ENCODE peak calls at places on chromosomes 1 and 21, in seven cellular contexts. I is RWPE1, A is heart left ventricle, S is body of pancreas, G is A549, T is MCF 10A, F is brain microvascular endothelial cell. L is an unnamed sample.

GRCh38 chr1:169707917-169708604 is 3.4 kb downstream of the SELL start:
- DNase-seq in A (no peak), G (no peak), F (no peak), S (no peak), I (no peak), T (no peak), L (no peak)

GRCh38 chr1:160681067-160681890 is 30.3 kb downstream of the CD48 start:
- DNase-seq in T (peak), G (peak), S (peak), A (peak), I (peak), F (peak), L (peak)

GRCh38 chr1:206461602-206462455 is 8.4 kb upstream of the IKBKE start:
- DNase-seq in S (peak), I (peak), G (peak), F (peak), A (peak), T (peak), L (peak)

GRCh38 chr1:247639381-247639981 is 34.1 kb downstream of the OR2G3 start:
- DNase-seq in F (no peak), A (peak), S (peak), G (no peak), T (no peak), I (peak), L (peak)

GRCh38 chr1:55039342-55040082 is at the start of gene PCSK9:
- DNase-seq in S (peak), F (no peak), G (peak), I (peak), T (no peak), A (no peak), L (peak)

GRCh38 chr1:64895500-64895899 is 70.8 kb downstream of the JAK1 start:
- DNase-seq in I (no peak), A (no peak), T (no peak), S (no peak), F (no peak), G (no peak), L (no peak)

GRCh38 chr1:201377611-201378092 is at the start of gene TNNT2:
- DNase-seq in I (no peak), A (peak), T (no peak), G (no peak), S (no peak), F (no peak), L (no peak)

GRCh38 chr1:32876341-32877210 is 5.9 kb upstream of the FNDC5 start:
- DNase-seq in F (peak), A (no peak), I (peak), S (peak), G (peak), T (peak), L (no peak)

GRCh38 chr1:119859647-119860046 is 36.7 kb downstream of the ADAM30 start:
- DNase-seq in I (peak), G (peak), T (peak), A (no peak), F (peak), S (no peak), L (no peak)

GRCh38 chr1:160779662-160780397 is 16.1 kb upstream of the LY9 start:
- DNase-seq in G (peak), S (peak), F (no peak), I (no peak), T (peak), A (no peak), L (no peak)

GRCh38 chr1:185672719-185673360 is 61.4 kb upstream of the HMCN1 start:
- DNase-seq in I (no peak), A (no peak), T (no peak), S (no peak), F (no peak), G (no peak), L (no peak)

GRCh38 chr1:89102055-89102454 is 23.9 kb downstream of the GBP2 start:
- DNase-seq in S (no peak), G (no peak), A (no peak), I (no peak), F (no peak), T (no peak), L (no peak)

GRCh38 chr1:36055706-36056105 is 28.2 kb upstream of the TEKT2 start:
- DNase-seq in G (no peak), T (no peak), S (no peak), I (no peak), F (no peak), A (no peak), L (no peak)

GRCh38 chr1:46735708-46736324 is 16.9 kb upstream of the EFCAB14 start:
- DNase-seq in S (peak), I (peak), T (peak), F (peak), A (no peak), G (peak), L (no peak)

GRCh38 chr1:199474738-199475137 is 552.8 kb upstream of the NR5A2 start:
- DNase-seq in A (no peak), F (no peak), S (no peak), T (no peak), G (no peak), I (no peak), L (no peak)

GRCh38 chr1:248696261-248696660 is 6.3 kb downstream of the OR14I1 start:
- DNase-seq in I (no peak), S (no peak), F (no peak), T (peak), G (peak), A (no peak), L (peak)

GRCh38 chr1:53306168-53306567 is 21.7 kb downstream of the LRP8 start:
- DNase-seq in G (no peak), I (no peak), A (no peak), S (no peak), T (no peak), F (no peak), L (no peak)

GRCh38 chr1:54813479-54814147 is 12.5 kb upstream of the TTC22 start:
- DNase-seq in I (no peak), A (no peak), S (no peak), T (no peak), F (no peak), G (no peak), L (peak)

GRCh38 chr21:25573409-25574206 is 33.7 kb downstream of the MRPL39 start:
- DNase-seq in T (peak), I (peak), F (peak), G (peak), A (no peak), S (no peak), L (no peak)

GRCh38 chr1:50275564-50275963 is 147.7 kb downstream of the DMRTA2 start:
- DNase-seq in A (no peak), S (no peak), I (no peak), G (no peak), F (no peak), T (no peak), L (no peak)

GRCh38 chr21:32007461-32007860 is 134.6 kb downstream of the HUNK start:
- DNase-seq in S (no peak), A (no peak), G (peak), I (no peak), F (peak), T (peak), L (no peak)

GRCh38 chr1:245859510-245860114 is 647.5 kb downstream of the SMYD3 start:
- DNase-seq in F (peak), I (peak), S (no peak), T (peak), G (peak), A (no peak), L (no peak)

GRCh38 chr1:19960621-19961020 is 18.8 kb downstream of the PLA2G2A start:
- DNase-seq in F (no peak), G (no peak), T (no peak), S (no peak), A (no peak), I (no peak), L (no peak)

GRCh38 chr1:25695991-25696330 is 79.4 kb downstream of the MAN1C1 start:
- DNase-seq in T (peak), G (peak), I (peak), F (peak), A (no peak), S (no peak), L (no peak)

GRCh38 chr1:38444770-38445442 is 398.3 kb upstream of the POU3F1 start:
- DNase-seq in S (no peak), F (no peak), I (no peak), G (no peak), T (no peak), A (no peak), L (no peak)

GRCh38 chr1:186194107-186194756 is 180.8 kb downstream of the TPR start:
- DNase-seq in I (no peak), T (no peak), A (no peak), S (no peak), G (no peak), F (no peak), L (no peak)

GRCh38 chr1:54252371-54252770 is 52.4 kb downstream of the MRPL37 start:
- DNase-seq in A (no peak), I (no peak), G (no peak), S (no peak), F (no peak), T (no peak), L (no peak)

GRCh38 chr1:160795951-160796383 is at the start of gene LY9:
- DNase-seq in F (no peak), I (no peak), S (no peak), A (no peak), T (no peak), G (no peak), L (no peak)

GRCh38 chr21:43684424-43684823 is 25.1 kb downstream of the RRP1B start:
- DNase-seq in T (no peak), S (no peak), F (no peak), I (no peak), G (no peak), A (no peak), L (no peak)

GRCh38 chr1:151508721-151509292 is 2.4 kb upstream of the CGN start:
- DNase-seq in S (no peak), G (peak), A (no peak), F (no peak), T (peak), I (no peak), L (no peak)

GRCh38 chr1:25871086-25871703 is 4.3 kb downstream of the PAQR7 start:
- DNase-seq in S (peak), I (peak), F (no peak), A (no peak), T (peak), G (no peak), L (no peak)

GRCh38 chr1:228798047-228798446 is 62.8 kb downstream of the RHOU start:
- DNase-seq in A (no peak), T (no peak), S (no peak), F (no peak), G (no peak), I (no peak), L (no peak)

GRCh38 chr21:45640888-45641479 is 2.5 kb upstream of the PCBP3 start:
- DNase-seq in I (peak), T (peak), S (no peak), A (peak), F (peak), G (peak), L (peak)

GRCh38 chr1:185681034-185681633 is 53.1 kb upstream of the HMCN1 start:
- DNase-seq in S (no peak), A (peak), G (peak), I (peak), F (peak), T (peak), L (no peak)

GRCh38 chr1:203036537-203036936 is 10.2 kb downstream of the PPFIA4 start:
- DNase-seq in F (no peak), A (no peak), G (no peak), T (no peak), I (no peak), S (no peak), L (no peak)

GRCh38 chr1:233912447-233912846 is 8.0 kb downstream of the SLC35F3 start:
- DNase-seq in S (no peak), T (no peak), A (no peak), F (no peak), I (no peak), G (no peak), L (no peak)

GRCh38 chr1:67274623-67275325 is 32.9 kb upstream of the IL12RB2 start:
- DNase-seq in S (no peak), F (no peak), I (no peak), A (no peak), G (no peak), T (no peak), L (no peak)

GRCh38 chr1:33527934-33528333 is 55.5 kb downstream of the ZSCAN20 start:
- DNase-seq in T (no peak), S (no peak), G (no peak), A (no peak), I (no peak), F (no peak), L (no peak)

GRCh38 chr1:235399661-235400060 is 32.4 kb downstream of the TBCE start:
- DNase-seq in F (no peak), S (no peak), G (no peak), A (no peak), I (no peak), T (no peak), L (no peak)

DNA sequence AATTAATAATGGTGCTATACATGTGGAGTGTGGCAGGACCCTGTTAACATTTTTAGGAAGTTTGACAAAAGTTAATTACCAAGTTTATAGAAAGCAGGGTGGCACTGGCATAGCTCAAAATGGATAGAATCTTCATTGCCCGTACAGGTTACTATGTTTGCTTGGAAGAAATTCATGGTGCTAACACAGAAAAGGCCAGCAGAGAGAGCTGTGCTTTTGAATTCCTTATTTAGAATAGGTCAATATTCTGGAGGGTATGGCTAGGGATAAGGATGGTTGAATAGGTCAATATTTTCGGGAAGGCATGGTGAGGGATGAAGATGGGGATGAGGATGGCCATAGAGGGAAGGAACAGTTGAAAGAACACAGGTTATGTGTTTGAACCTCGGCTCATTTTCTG is 345.1 kb downstream of the LMO4 start:
- DNase-seq in G (no peak), A (no peak), S (no peak), F (no peak), I (no peak), T (no peak), L (no peak)
- TF ChIP-seq CTCF in G (no peak), A (no peak), S (no peak), F (no peak), I (no peak), T (no peak), L (no peak)

GRCh38 chr1:118338991-118339390 is 154.0 kb upstream of the SPAG17 start:
- DNase-seq in F (no peak), S (no peak), I (no peak), T (no peak), G (no peak), A (no peak), L (peak)
- TF ChIP-seq CTCF in F (no peak), S (no peak), I (no peak), T (no peak), G (no peak), A (no peak), L (no peak)

DNA sequence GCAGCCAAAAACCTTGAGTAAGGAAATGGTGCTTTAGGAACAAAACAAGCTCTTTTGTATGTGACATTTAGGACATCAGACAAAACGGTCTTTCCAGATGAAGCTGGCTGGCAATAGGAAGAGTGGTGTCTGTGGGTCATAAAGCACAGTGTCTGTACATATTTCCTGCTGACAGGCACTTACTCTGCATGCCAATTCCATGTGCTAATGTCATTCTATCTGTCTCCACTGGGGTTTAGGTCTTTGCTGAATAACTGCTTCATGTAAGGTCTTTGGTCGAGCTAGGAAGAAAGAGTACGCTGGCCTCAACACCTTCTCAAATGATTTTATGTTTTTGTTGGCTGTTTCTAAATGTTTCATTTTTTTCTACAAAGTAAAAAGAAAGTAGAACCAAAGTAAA is 163.5 kb downstream of the BRINP2 start:
- DNase-seq in A (no peak), G (peak), F (peak), T (no peak), I (no peak), S (no peak), L (no peak)
- TF ChIP-seq CTCF in A (no peak), G (no peak), F (peak), T (no peak), I (no peak), S (peak), L (no peak)

GRCh38 chr1:232146514-232146913 is 483.4 kb downstream of the SIPA1L2 start:
- DNase-seq in G (no peak), T (no peak), S (no peak), I (no peak), F (no peak), A (no peak), L (no peak)
- TF ChIP-seq CTCF in G (no peak), T (no peak), S (no peak), I (no peak), F (no peak), A (no peak), L (no peak)

DNA sequence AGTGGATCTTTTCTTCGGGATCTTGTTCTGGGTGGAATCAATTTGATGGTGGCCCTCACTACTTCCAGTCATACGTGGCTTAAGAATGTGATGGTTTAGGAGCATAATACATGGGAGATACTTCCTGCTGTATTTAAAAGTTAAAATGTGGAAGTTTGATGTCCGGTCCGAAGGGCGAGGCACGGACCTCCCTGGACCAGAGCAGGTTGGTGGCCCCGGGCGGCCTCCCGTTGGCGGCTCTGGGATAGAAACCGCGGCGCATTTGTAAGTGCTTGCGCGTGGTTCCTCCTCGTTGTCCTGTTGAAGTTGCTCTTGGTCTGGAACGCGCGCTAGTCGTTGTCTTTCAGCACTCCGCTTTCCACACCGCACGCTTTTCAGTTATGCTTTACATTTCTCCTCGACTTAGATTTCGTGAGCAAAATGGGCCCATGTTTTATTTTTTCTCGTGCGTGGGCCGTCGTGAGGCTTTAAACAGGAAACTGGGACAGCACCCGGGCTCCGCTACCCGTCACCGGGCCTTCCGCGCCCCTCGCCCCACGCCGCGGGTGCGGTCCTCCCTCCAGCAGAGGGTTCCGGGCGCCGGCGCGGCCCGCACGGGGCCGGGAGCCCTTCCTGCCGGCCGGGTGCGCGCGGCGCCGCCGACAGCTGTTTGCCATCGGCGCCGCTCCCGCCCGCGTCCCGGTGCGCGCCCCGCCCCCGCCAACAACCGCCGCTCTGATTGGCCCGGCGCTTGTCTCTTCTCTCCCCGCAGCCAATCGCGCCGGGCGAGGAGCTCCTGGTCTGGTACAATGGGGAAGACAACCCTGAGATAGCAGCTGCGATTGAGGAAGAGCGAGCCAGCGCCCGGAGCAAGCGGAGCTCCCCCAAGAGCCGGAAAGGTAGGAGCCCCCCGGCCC is 48.9 kb downstream of the PRDM2 start:
- DNase-seq in T (peak), A (peak), G (peak), I (peak), S (peak), F (peak), L (peak)
- TF ChIP-seq CTCF in T (no peak), A (no peak), G (peak), I (peak), S (peak), F (no peak), L (no peak)

GRCh38 chr1:156768610-156769295 is 1.4 kb downstream of the PRCC start:
- DNase-seq in S (no peak), I (no peak), T (no peak), G (no peak), A (no peak), F (no peak), L (no peak)

GRCh38 chr1:156767879-156768608 is 709 bp downstream of the PRCC start:
- DNase-seq in G (peak), S (no peak), F (no peak), A (peak), I (no peak), T (peak), L (peak)

GRCh38 chr1:156766288-156767100 is 841 bp upstream of the PRCC start:
- DNase-seq in G (no peak), F (no peak), T (no peak), I (no peak), A (no peak), S (no peak), L (peak)

GRCh38 chr1:156765664-156766063 is 1.7 kb upstream of the PRCC start:
- DNase-seq in F (no peak), S (no peak), I (no peak), G (no peak), A (no peak), T (no peak), L (no peak)

GRCh38 chr1:156767101-156767878 is at the start of gene PRCC:
- DNase-seq in S (peak), I (peak), F (peak), T (peak), G (peak), A (peak), L (peak)
- TF ChIP-seq CTCF in S (no peak), I (no peak), F (peak), T (no peak), G (no peak), A (no peak), L (no peak)

DNA sequence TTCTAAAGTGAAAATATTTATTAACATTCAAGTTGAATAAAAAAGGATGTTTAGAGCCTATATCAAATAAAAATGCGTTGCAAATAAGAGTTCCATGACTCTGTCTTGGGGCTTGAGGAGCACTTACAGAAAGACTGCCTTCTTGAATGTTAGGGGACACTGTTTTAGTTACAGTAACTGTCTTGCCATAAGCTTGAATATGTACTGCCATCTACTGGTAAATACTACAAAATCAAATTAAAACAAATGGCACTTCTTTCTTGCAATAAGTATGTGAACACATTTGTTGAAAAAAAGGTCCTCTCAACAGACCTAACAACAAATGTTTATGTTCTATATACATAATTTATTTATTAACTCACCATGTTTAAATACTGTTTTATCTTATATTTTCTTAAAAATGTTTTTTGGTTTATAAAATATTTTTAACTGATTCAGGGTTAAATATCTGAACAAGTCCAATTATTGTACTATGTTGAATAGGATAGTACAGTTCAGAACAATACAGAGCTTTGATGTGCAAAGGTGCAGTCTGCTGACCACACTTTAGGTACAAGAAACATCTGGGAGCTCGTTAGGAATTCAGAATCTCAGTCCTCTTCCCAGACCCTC is 199.5 kb downstream of the LRRIQ3 start:
- DNase-seq in F (no peak), A (no peak), G (peak), I (peak), S (no peak), T (peak), L (no peak)
- TF ChIP-seq CTCF in F (peak), A (peak), G (peak), I (peak), S (peak), T (peak), L (no peak)